ENCODE peak calls at places on chromosomes 2 and 18, in eight cellular contexts. Z is GM23338, D is HepG2, O is HCT116, Q is K562, L is GM12878, K is H1, P is endothelial cell of umbilical vein. R is an unnamed sample.

GRCh38 chr2:137155351-137156104 is 390.2 kb downstream of the THSD7B start:
- DNase-seq in Z (no peak), D (no peak), O (no peak), Q (no peak), L (no peak), K (no peak), P (no peak), R (no peak)

GRCh38 chr18:56068030-56068671 is 480.2 kb upstream of the TCF4 start:
- DNase-seq in Z (no peak), D (no peak), O (no peak), Q (no peak), L (no peak), K (no peak), P (peak), R (no peak)

GRCh38 chr2:15359716-15360531 is 201.2 kb downstream of the NBAS start:
- DNase-seq in Z (no peak), D (peak), O (no peak), Q (no peak), L (no peak), K (no peak), P (peak), R (no peak)

GRCh38 chr2:112075490-112076260 is 20.6 kb downstream of the TMEM87B start:
- DNase-seq in Z (no peak), D (no peak), O (no peak), Q (no peak), L (no peak), K (no peak), P (peak), R (no peak)

GRCh38 chr2:112156152-112156986 is 18.2 kb downstream of the FBLN7 start:
- DNase-seq in Z (no peak), D (peak), O (no peak), Q (no peak), L (no peak), K (no peak), P (no peak), R (no peak)

GRCh38 chr2:33405180-33406105 is 71.0 kb upstream of the RASGRP3 start:
- DNase-seq in Z (no peak), D (no peak), O (no peak), Q (no peak), L (no peak), K (no peak), P (peak), R (no peak)

GRCh38 chr2:106157416-106157815 is 36.7 kb downstream of the UXS1 start:
- DNase-seq in Z (no peak), D (no peak), O (no peak), Q (no peak), L (no peak), K (no peak), P (no peak), R (no peak)

GRCh38 chr2:43068053-43068471 is 158.3 kb downstream of the ZFP36L2 start:
- DNase-seq in Z (peak), D (no peak), O (no peak), Q (no peak), L (no peak), K (peak), P (no peak), R (no peak)

GRCh38 chr18:69402219-69402989 is 1.7 kb downstream of the DOK6 start:
- DNase-seq in Z (peak), D (peak), O (no peak), Q (no peak), L (no peak), K (peak), P (no peak), R (no peak)

GRCh38 chr2:10700078-10700803 is 10.5 kb upstream of the NOL10 start:
- DNase-seq in Z (no peak), D (no peak), O (no peak), Q (no peak), L (no peak), K (no peak), P (no peak), R (no peak)

GRCh38 chr2:53130441-53130943 is 637.1 kb upstream of the CHAC2 start:
- DNase-seq in Z (no peak), D (no peak), O (no peak), Q (no peak), L (no peak), K (no peak), P (no peak), R (no peak)

GRCh38 chr18:59918320-59918755 is 18.5 kb downstream of the PMAIP1 start:
- DNase-seq in Z (no peak), D (no peak), O (peak), Q (peak), L (peak), K (peak), P (no peak), R (no peak)

GRCh38 chr2:38267270-38267925 is 109.7 kb downstream of the ATL2 start:
- DNase-seq in Z (no peak), D (no peak), O (no peak), Q (no peak), L (no peak), K (no peak), P (no peak), R (no peak)

GRCh38 chr2:168538534-168538933 is 82.5 kb downstream of the CERS6 start:
- DNase-seq in Z (no peak), D (no peak), O (no peak), Q (no peak), L (no peak), K (no peak), P (no peak), R (no peak)

GRCh38 chr2:241598061-241598460 is 38.9 kb downstream of the THAP4 start:
- DNase-seq in Z (no peak), D (no peak), O (no peak), Q (no peak), L (no peak), K (no peak), P (no peak), R (no peak)

DNA sequence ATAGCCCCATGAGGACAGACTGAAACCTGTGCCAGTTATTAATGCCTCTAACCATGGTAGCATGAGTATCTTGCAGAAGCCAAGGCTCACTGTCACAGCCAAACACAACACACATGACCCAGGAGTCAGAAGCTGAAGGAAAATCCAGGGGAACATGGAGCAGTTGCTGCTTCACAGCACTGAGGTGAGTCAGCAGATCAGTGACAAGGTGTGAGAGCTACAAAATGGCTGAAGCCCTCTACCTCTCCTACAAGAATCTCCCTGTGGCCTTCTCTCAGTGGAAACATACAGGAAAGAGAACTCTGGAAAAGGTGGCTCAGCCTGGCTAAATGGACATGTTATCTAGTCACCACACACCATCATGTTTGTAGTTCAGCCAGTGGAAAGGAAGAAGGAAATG is 93.5 kb downstream of the NAB1 start:
- DNase-seq in Z (no peak), D (no peak), O (no peak), Q (no peak), L (no peak), K (no peak), P (no peak), R (no peak)
- TF ChIP-seq EZH2 in Z (no peak), D (no peak), O (no peak), Q (no peak), L (no peak), K (no peak), P (no peak), R (no peak)

DNA sequence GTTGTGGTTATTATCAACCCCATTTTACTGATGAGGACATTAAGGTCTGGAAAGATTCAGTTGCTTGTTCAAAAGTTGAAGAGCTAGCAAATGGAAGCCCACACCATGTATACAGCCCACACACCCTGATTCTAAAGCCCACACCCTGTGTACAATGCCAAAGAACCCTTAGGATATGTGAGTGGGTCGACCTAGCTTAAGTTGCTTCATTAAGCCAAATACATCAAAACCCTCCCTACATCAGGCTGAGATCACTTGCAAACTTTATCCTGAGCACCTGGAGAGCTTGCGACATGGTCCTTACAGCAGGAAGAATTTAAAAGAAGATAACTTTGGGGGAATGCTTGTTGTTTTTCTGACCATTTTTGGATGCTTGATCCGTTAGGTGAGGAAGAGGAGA is 435 bp upstream of the ARHGAP25 start:
- DNase-seq in Z (no peak), D (no peak), O (no peak), Q (no peak), L (no peak), K (no peak), P (no peak), R (no peak)
- H3K4me3 ChIP-seq in Z (no peak), D (no peak), O (no peak), Q (no peak), L (peak), K (no peak), P (no peak), R (no peak)

DNA sequence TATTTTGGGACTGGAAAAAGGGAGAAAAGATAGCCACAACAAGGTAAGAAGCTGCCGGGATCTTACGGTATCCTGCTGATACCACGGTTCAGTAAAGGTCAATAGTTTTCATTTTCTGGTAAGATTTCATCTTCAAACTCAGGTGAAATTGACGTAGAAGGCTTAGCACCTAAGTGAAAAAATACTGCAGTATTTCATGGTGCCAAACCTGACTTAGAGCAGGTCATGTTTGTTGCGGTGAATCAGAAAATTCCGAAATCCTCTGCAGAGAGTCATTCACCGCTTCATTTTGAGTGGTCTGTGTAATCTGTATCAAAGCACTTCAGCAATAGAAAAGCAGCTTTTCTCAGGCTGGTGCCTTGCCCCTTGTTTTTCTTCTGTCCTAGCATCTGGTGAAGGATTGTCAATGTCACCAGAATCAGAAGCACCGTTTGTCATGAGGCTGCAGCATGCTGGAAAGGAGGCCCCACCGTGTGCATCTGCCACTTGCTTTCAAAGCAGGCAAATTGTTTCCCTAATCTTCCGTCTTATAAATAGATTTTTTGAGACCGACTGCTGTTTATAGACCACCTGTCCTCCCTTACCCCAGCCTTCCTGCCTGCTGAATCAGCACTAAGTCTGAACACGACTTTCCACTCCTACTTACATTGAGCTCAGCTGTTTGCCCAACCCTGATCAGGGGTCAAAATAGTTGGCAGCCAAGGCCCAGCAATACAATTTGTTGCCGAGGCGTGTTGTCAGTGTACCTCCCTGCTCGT is 156.3 kb downstream of the EML6 start:
- DNase-seq in Z (no peak), D (no peak), O (no peak), Q (no peak), L (no peak), K (no peak), P (no peak), R (no peak)
- TF ChIP-seq POLR2AphosphoS5 in Z (no peak), D (no peak), O (no peak), Q (no peak), L (no peak), K (no peak), P (no peak), R (no peak)

DNA sequence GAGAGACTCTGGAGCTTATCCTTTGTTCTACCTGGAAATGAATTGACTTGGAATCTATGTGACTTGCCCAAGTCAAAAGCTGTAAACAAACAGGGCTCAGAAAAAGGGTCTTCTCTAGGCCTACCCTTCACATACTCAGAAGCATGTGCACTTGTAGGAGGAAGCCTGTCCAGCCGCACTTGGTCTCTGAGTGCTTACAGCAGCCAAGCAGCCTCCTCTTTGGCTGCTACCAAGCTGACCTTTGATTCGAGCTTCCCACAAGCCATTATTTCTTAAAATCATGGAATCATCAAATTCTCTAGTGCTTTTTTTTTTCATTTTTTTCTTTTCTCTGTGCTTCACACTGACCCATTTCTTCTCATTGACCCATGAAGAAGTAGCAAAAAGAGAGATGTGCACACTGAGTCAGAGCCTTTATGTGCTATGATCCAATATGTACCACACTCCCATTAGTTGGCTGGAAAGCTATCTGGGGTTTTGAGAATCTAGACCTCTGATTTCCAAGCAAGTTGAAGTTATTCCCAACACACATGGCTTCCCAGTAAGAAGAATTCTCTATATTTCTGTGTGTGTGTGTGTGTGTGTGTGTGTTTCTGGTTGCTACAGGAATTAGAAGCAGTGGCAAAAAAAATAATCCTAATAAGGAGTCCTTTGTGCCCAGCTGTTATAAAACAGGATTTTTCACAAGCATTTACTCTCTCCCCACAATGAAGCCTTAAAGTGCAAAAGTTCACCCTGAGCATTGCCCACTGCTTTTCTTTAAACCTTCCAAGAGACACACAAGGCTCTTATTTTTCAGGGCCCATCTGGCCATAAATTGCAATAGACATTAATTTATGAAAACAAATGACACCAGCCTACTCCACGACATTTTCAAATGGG is 550.3 kb upstream of the TNP1 start:
- DNase-seq in Z (no peak), D (no peak), O (no peak), Q (no peak), L (no peak), K (no peak), P (no peak), R (no peak)
- TF ChIP-seq EZH2 in Z (no peak), D (no peak), O (no peak), Q (no peak), L (no peak), K (no peak), P (no peak), R (no peak)

GRCh38 chr2:24082787-24083566 is 1.7 kb downstream of the TP53I3 start:
- DNase-seq in Z (no peak), D (no peak), O (no peak), Q (no peak), L (no peak), K (no peak), P (no peak), R (no peak)
- H3K4me3 ChIP-seq in Z (peak), D (peak), O (peak), Q (peak), L (peak), K (peak), P (peak), R (no peak)

DNA sequence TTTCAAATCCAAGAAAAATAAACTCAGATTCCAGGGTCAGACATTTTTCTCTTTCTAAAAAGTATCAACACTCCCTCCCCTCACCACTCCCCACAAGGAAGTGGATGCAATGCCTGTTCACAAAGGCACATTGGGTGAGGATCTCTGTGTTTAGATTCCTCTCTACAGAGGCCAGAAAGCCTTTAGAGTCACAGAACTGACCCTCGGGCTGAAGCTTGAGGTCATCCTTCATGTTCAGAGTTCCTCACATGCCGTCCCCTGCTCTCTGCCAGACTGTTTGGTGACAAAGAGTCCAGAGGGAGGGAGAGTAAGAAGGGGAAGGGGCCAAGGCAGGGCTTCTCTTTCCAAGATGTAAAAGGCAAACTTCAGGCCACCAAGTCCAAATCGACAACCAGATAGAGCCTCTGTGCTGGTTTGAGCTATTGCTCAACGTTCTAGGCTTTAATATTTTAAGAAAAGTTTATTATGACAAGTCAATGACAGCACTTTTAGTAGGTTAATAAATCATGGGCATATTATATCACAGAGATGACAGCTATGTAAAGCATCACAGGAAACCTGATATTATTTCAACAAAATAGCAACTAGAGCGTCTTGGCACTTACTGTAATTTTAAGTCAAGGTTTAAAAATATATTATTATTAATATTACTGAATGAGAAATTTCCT is 269.4 kb downstream of the ETAA1 start:
- DNase-seq in Z (no peak), D (no peak), O (no peak), Q (no peak), L (no peak), K (no peak), P (no peak), R (no peak)
- TF ChIP-seq POLR2AphosphoS5 in Z (no peak), D (no peak), O (no peak), Q (no peak), L (no peak), K (no peak), P (no peak), R (no peak)

GRCh38 chr2:70767094-70767698 is 804 bp downstream of the ADD2 start:
- DNase-seq in Z (peak), D (no peak), O (no peak), Q (peak), L (no peak), K (peak), P (no peak), R (no peak)
- TF ChIP-seq EZH2 in Z (no peak), D (no peak), O (no peak), Q (no peak), L (no peak), K (no peak), P (no peak), R (peak)

R was measured in SK-N-MC.